ENCODE peak calls at places on chromosomes 12 and 14, in ten cellular contexts. One of them, this sample, is unnamed. For H3K4me1, the result is how much of the 10 kb centered on the place peaks cover.

GRCh38 chr12:105658389-105658788 is 327.9 kb downstream of the C12orf75 start:
- DNase-seq in endodermal cell: no peak
- DNase-seq in stomach: no peak
- DNase-seq in mammary epithelial cell: no peak
- DNase-seq in breast epithelium: no peak
- DNase-seq in A549: no peak
- DNase-seq in PC-9: no peak
- DNase-seq in CD8-positive, alpha-beta T cell: no peak
- DNase-seq in lower lobe of right lung: no peak
- DNase-seq in psoas muscle: no peak
- DNase-seq in this sample: no peak

GRCh38 chr12:94667031-94667540 is 16.7 kb upstream of the TMCC3 start:
- DNase-seq in lower lobe of right lung: no peak
- DNase-seq in mammary epithelial cell: no peak
- DNase-seq in PC-9: no peak
- DNase-seq in endodermal cell: no peak
- DNase-seq in stomach: no peak
- DNase-seq in breast epithelium: no peak
- DNase-seq in CD8-positive, alpha-beta T cell: no peak
- DNase-seq in A549: no peak
- DNase-seq in psoas muscle: no peak
- DNase-seq in this sample: no peak

GRCh38 chr14:92687681-92688433 is 60.6 kb downstream of the LGMN start:
- DNase-seq in psoas muscle: no peak
- DNase-seq in breast epithelium: no peak
- DNase-seq in CD8-positive, alpha-beta T cell: no peak
- DNase-seq in lower lobe of right lung: peak
- DNase-seq in PC-9: no peak
- DNase-seq in stomach: peak
- DNase-seq in endodermal cell: peak
- DNase-seq in mammary epithelial cell: no peak
- DNase-seq in A549: no peak
- DNase-seq in this sample: no peak

GRCh38 chr14:24411468-24412454 is 13.0 kb downstream of the NYNRIN start:
- DNase-seq in lower lobe of right lung: no peak
- DNase-seq in CD8-positive, alpha-beta T cell: no peak
- DNase-seq in stomach: peak
- DNase-seq in breast epithelium: no peak
- DNase-seq in psoas muscle: no peak
- DNase-seq in endodermal cell: peak
- DNase-seq in PC-9: no peak
- DNase-seq in mammary epithelial cell: no peak
- DNase-seq in A549: peak
- DNase-seq in this sample: no peak

GRCh38 chr14:78501901-78502300 is 331.7 kb downstream of the NRXN3 start:
- DNase-seq in mammary epithelial cell: no peak
- DNase-seq in breast epithelium: no peak
- DNase-seq in PC-9: no peak
- DNase-seq in stomach: no peak
- DNase-seq in lower lobe of right lung: no peak
- DNase-seq in A549: no peak
- DNase-seq in psoas muscle: no peak
- DNase-seq in endodermal cell: no peak
- DNase-seq in CD8-positive, alpha-beta T cell: no peak
- DNase-seq in this sample: no peak

GRCh38 chr12:6368906-6369525 is 6.3 kb downstream of the SCNN1A start:
- DNase-seq in breast epithelium: peak
- DNase-seq in mammary epithelial cell: no peak
- DNase-seq in lower lobe of right lung: peak
- DNase-seq in PC-9: no peak
- DNase-seq in endodermal cell: peak
- DNase-seq in stomach: no peak
- DNase-seq in CD8-positive, alpha-beta T cell: no peak
- DNase-seq in psoas muscle: no peak
- DNase-seq in A549: no peak
- DNase-seq in this sample: no peak

GRCh38 chr12:24415934-24416333 is 466.5 kb upstream of the SOX5 start:
- DNase-seq in lower lobe of right lung: no peak
- DNase-seq in psoas muscle: no peak
- DNase-seq in mammary epithelial cell: no peak
- DNase-seq in breast epithelium: no peak
- DNase-seq in stomach: no peak
- DNase-seq in A549: no peak
- DNase-seq in PC-9: no peak
- DNase-seq in CD8-positive, alpha-beta T cell: no peak
- DNase-seq in endodermal cell: peak
- DNase-seq in this sample: no peak

GRCh38 chr14:23044840-23045239 is 2.8 kb downstream of the PSMB11 start:
- DNase-seq in CD8-positive, alpha-beta T cell: no peak
- DNase-seq in lower lobe of right lung: no peak
- DNase-seq in breast epithelium: no peak
- DNase-seq in mammary epithelial cell: no peak
- DNase-seq in psoas muscle: no peak
- DNase-seq in PC-9: no peak
- DNase-seq in endodermal cell: no peak
- DNase-seq in A549: no peak
- DNase-seq in stomach: peak
- DNase-seq in this sample: no peak

GRCh38 chr14:102694530-102695171 is 82.6 kb upstream of the TRAF3 start:
- DNase-seq in A549: peak
- DNase-seq in lower lobe of right lung: no peak
- DNase-seq in PC-9: peak
- DNase-seq in psoas muscle: no peak
- DNase-seq in CD8-positive, alpha-beta T cell: peak
- DNase-seq in mammary epithelial cell: peak
- DNase-seq in breast epithelium: no peak
- DNase-seq in endodermal cell: peak
- DNase-seq in stomach: peak
- DNase-seq in this sample: peak

GRCh38 chr14:22658951-22659350 is 14.8 kb upstream of the OR6J1 start:
- DNase-seq in PC-9: no peak
- DNase-seq in psoas muscle: no peak
- DNase-seq in stomach: no peak
- DNase-seq in A549: no peak
- DNase-seq in lower lobe of right lung: no peak
- DNase-seq in endodermal cell: no peak
- DNase-seq in mammary epithelial cell: no peak
- DNase-seq in breast epithelium: no peak
- DNase-seq in CD8-positive, alpha-beta T cell: no peak
- DNase-seq in this sample: no peak

GRCh38 chr14:76920572-76921175 is 94.5 kb downstream of the LRRC74A start:
- DNase-seq in psoas muscle: no peak
- DNase-seq in CD8-positive, alpha-beta T cell: no peak
- DNase-seq in endodermal cell: no peak
- DNase-seq in PC-9: no peak
- DNase-seq in breast epithelium: no peak
- DNase-seq in A549: no peak
- DNase-seq in mammary epithelial cell: no peak
- DNase-seq in stomach: no peak
- DNase-seq in lower lobe of right lung: no peak
- DNase-seq in this sample: no peak

GRCh38 chr12:14018080-14018479 is 36.7 kb upstream of the GRIN2B start:
- DNase-seq in breast epithelium: no peak
- DNase-seq in PC-9: no peak
- DNase-seq in A549: no peak
- DNase-seq in psoas muscle: no peak
- DNase-seq in lower lobe of right lung: no peak
- DNase-seq in mammary epithelial cell: no peak
- DNase-seq in CD8-positive, alpha-beta T cell: no peak
- DNase-seq in stomach: no peak
- DNase-seq in endodermal cell: no peak
- DNase-seq in this sample: no peak
- TF ChIP-seq CTCF in breast epithelium: no peak
- TF ChIP-seq CTCF in PC-9: no peak
- TF ChIP-seq CTCF in A549: no peak
- TF ChIP-seq CTCF in psoas muscle: no peak
- TF ChIP-seq CTCF in lower lobe of right lung: no peak
- TF ChIP-seq CTCF in mammary epithelial cell: no peak
- TF ChIP-seq CTCF in CD8-positive, alpha-beta T cell: no peak
- TF ChIP-seq CTCF in stomach: no peak
- TF ChIP-seq CTCF in endodermal cell: no peak
- TF ChIP-seq CTCF in this sample: no peak

DNA sequence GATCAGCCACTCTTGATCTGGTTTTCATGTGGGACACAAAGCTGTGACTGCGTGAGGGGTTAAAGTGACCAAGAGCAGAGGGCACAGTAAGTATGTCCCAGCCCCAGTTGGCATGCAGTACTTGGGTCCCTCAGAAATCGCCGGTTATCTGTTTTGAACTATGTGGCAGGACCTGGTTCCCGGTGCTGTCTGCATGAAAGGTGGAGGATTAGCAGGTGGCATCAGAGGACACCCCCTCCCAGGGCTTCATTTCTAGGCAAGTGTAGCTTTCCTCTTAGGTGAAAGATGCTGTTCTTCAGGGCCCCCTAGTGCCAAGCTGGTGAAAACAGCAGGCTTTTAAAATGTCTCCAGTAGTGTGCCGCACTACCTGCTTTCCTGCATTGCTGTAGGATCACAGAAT is 57.1 kb downstream of the ATG14 start:
- DNase-seq in CD8-positive, alpha-beta T cell: peak
- DNase-seq in PC-9: no peak
- DNase-seq in psoas muscle: no peak
- DNase-seq in endodermal cell: peak
- DNase-seq in mammary epithelial cell: peak
- DNase-seq in A549: peak
- DNase-seq in stomach: peak
- DNase-seq in lower lobe of right lung: no peak
- DNase-seq in breast epithelium: no peak
- DNase-seq in this sample: peak
- H3K4me1 ChIP-seq in CD8-positive, alpha-beta T cell: under half
- H3K4me1 ChIP-seq in PC-9: under half
- H3K4me1 ChIP-seq in psoas muscle: under half
- H3K4me1 ChIP-seq in endodermal cell: under half
- H3K4me1 ChIP-seq in mammary epithelial cell: under half
- H3K4me1 ChIP-seq in A549: under half
- H3K4me1 ChIP-seq in stomach: under half
- H3K4me1 ChIP-seq in lower lobe of right lung: under half
- H3K4me1 ChIP-seq in breast epithelium: under half
- H3K4me1 ChIP-seq in this sample: under half

DNA sequence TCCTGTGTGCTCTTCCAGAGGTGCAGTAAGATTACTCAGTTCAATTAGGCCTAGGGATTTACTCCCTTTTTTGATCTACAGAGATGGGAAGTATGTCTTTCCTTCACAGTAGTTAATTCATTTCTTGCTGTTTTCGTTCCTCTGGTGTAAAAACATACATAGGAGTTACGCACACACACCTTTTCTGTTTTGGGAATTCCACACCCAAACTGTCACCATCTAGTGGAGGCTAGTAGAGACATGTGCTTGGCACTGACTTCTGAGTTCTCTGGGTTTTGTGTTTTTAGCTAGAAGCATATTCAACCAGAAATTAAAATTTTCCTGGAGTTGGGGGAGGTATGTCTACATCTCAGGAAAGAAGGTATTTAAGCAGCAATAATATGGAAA is 1.4 kb downstream of the SUSD6 start:
- DNase-seq in PC-9: no peak
- DNase-seq in CD8-positive, alpha-beta T cell: no peak
- DNase-seq in psoas muscle: no peak
- DNase-seq in breast epithelium: no peak
- DNase-seq in endodermal cell: no peak
- DNase-seq in A549: no peak
- DNase-seq in lower lobe of right lung: no peak
- DNase-seq in stomach: no peak
- DNase-seq in mammary epithelial cell: peak
- DNase-seq in this sample: no peak
- TF ChIP-seq CTCF in PC-9: no peak
- TF ChIP-seq CTCF in CD8-positive, alpha-beta T cell: no peak
- TF ChIP-seq CTCF in psoas muscle: no peak
- TF ChIP-seq CTCF in breast epithelium: no peak
- TF ChIP-seq CTCF in endodermal cell: peak
- TF ChIP-seq CTCF in A549: peak
- TF ChIP-seq CTCF in lower lobe of right lung: no peak
- TF ChIP-seq CTCF in stomach: no peak
- TF ChIP-seq CTCF in mammary epithelial cell: peak
- TF ChIP-seq CTCF in this sample: no peak

GRCh38 chr12:103817791-103818190 is 23.2 kb downstream of the NT5DC3 start:
- DNase-seq in mammary epithelial cell: no peak
- DNase-seq in breast epithelium: no peak
- DNase-seq in stomach: no peak
- DNase-seq in PC-9: no peak
- DNase-seq in A549: no peak
- DNase-seq in lower lobe of right lung: no peak
- DNase-seq in psoas muscle: no peak
- DNase-seq in CD8-positive, alpha-beta T cell: no peak
- DNase-seq in endodermal cell: no peak
- DNase-seq in this sample: no peak

GRCh38 chr12:103820881-103821489 is 20.0 kb downstream of the NT5DC3 start:
- DNase-seq in psoas muscle: no peak
- DNase-seq in breast epithelium: no peak
- DNase-seq in endodermal cell: no peak
- DNase-seq in PC-9: no peak
- DNase-seq in CD8-positive, alpha-beta T cell: no peak
- DNase-seq in lower lobe of right lung: no peak
- DNase-seq in mammary epithelial cell: no peak
- DNase-seq in stomach: no peak
- DNase-seq in A549: no peak
- DNase-seq in this sample: no peak

GRCh38 chr12:103821773-103822172 is 19.3 kb downstream of the NT5DC3 start:
- DNase-seq in stomach: no peak
- DNase-seq in mammary epithelial cell: no peak
- DNase-seq in CD8-positive, alpha-beta T cell: no peak
- DNase-seq in lower lobe of right lung: no peak
- DNase-seq in endodermal cell: no peak
- DNase-seq in PC-9: peak
- DNase-seq in psoas muscle: no peak
- DNase-seq in A549: no peak
- DNase-seq in breast epithelium: no peak
- DNase-seq in this sample: no peak

GRCh38 chr12:103816663-103817062 is 24.4 kb downstream of the NT5DC3 start:
- DNase-seq in psoas muscle: no peak
- DNase-seq in stomach: no peak
- DNase-seq in CD8-positive, alpha-beta T cell: no peak
- DNase-seq in endodermal cell: no peak
- DNase-seq in PC-9: no peak
- DNase-seq in A549: no peak
- DNase-seq in mammary epithelial cell: no peak
- DNase-seq in lower lobe of right lung: no peak
- DNase-seq in breast epithelium: no peak
- DNase-seq in this sample: no peak

GRCh38 chr12:103819892-103820291 is 21.1 kb downstream of the NT5DC3 start:
- DNase-seq in psoas muscle: no peak
- DNase-seq in endodermal cell: no peak
- DNase-seq in PC-9: no peak
- DNase-seq in CD8-positive, alpha-beta T cell: no peak
- DNase-seq in A549: no peak
- DNase-seq in stomach: no peak
- DNase-seq in breast epithelium: no peak
- DNase-seq in lower lobe of right lung: no peak
- DNase-seq in mammary epithelial cell: no peak
- DNase-seq in this sample: no peak
- H3K4me1 ChIP-seq in psoas muscle: under half
- H3K4me1 ChIP-seq in endodermal cell: under half
- H3K4me1 ChIP-seq in PC-9: under half
- H3K4me1 ChIP-seq in CD8-positive, alpha-beta T cell: under half
- H3K4me1 ChIP-seq in A549: under half
- H3K4me1 ChIP-seq in stomach: under half
- H3K4me1 ChIP-seq in breast epithelium: under half
- H3K4me1 ChIP-seq in lower lobe of right lung: under half
- H3K4me1 ChIP-seq in mammary epithelial cell: under half
- H3K4me1 ChIP-seq in this sample: under half

GRCh38 chr14:106846218-106846617 is 1319.8 kb downstream of the TMEM121 start:
- DNase-seq in CD8-positive, alpha-beta T cell: no peak
- DNase-seq in psoas muscle: no peak
- DNase-seq in A549: no peak
- DNase-seq in mammary epithelial cell: peak
- DNase-seq in endodermal cell: no peak
- DNase-seq in breast epithelium: no peak
- DNase-seq in stomach: no peak
- DNase-seq in lower lobe of right lung: no peak
- DNase-seq in PC-9: no peak
- DNase-seq in this sample: no peak
- TF ChIP-seq CTCF in CD8-positive, alpha-beta T cell: no peak
- TF ChIP-seq CTCF in psoas muscle: no peak
- TF ChIP-seq CTCF in A549: no peak
- TF ChIP-seq CTCF in mammary epithelial cell: no peak
- TF ChIP-seq CTCF in endodermal cell: no peak
- TF ChIP-seq CTCF in breast epithelium: no peak
- TF ChIP-seq CTCF in stomach: no peak
- TF ChIP-seq CTCF in lower lobe of right lung: no peak
- TF ChIP-seq CTCF in PC-9: no peak
- TF ChIP-seq CTCF in this sample: no peak